ENCODE peak calls at places on chromosomes 7 and 10, in four cellular contexts. H is CD8-positive, alpha-beta memory T cell; N is suprapubic skin; Y is transverse colon. K is an unnamed sample. For H3K4me1 and H3K36me3, the result is how much of the 10 kb centered on the place peaks cover.

GRCh38 chr10:131452926-131453771 is 141.6 kb upstream of the TCERG1L start:
- DNase-seq in H (no peak), N (no peak), Y (no peak), K (no peak)

GRCh38 chr10:23412223-23412622 is 26.7 kb upstream of the OTUD1 start:
- DNase-seq in H (no peak), N (no peak), Y (no peak), K (no peak)

GRCh38 chr10:120950103-120950561 is 99.0 kb downstream of the WDR11 start:
- DNase-seq in H (no peak), N (no peak), Y (no peak), K (no peak)

GRCh38 chr10:46555713-46556514 is 544 bp downstream of the GPRIN2 start:
- DNase-seq in H (peak), N (peak), Y (peak), K (peak)

GRCh38 chr10:16967866-16968721 is 150.9 kb upstream of the RSU1 start:
- DNase-seq in H (no peak), N (no peak), Y (peak), K (no peak)

GRCh38 chr7:14483663-14484062 is 418.9 kb downstream of the DGKB start:
- DNase-seq in H (no peak), N (no peak), Y (no peak), K (no peak)

GRCh38 chr7:30468041-30468440 is 10.5 kb downstream of the NOD1 start:
- DNase-seq in H (no peak), N (no peak), Y (no peak), K (no peak)

GRCh38 chr10:124984376-124984775 is 42.5 kb downstream of the ZRANB1 start:
- DNase-seq in H (no peak), N (no peak), Y (no peak), K (no peak)

GRCh38 chr10:97321032-97321806 is 2.1 kb downstream of the FRAT1 start:
- DNase-seq in H (no peak), N (peak), Y (peak), K (peak)

GRCh38 chr7:157022681-157023588 is 12.5 kb upstream of the MNX1 start:
- DNase-seq in H (no peak), N (peak), Y (peak), K (no peak)

GRCh38 chr10:126459878-126460481 is 71.7 kb upstream of the ADAM12 start:
- DNase-seq in H (no peak), N (no peak), Y (no peak), K (no peak)

GRCh38 chr7:221996-222715 is 29.8 kb downstream of the FAM20C start:
- DNase-seq in H (no peak), N (no peak), Y (no peak), K (no peak)
- H3K4me1 ChIP-seq in H (under half), N (under half), Y (under half), K (under half)

GRCh38 chr7:151129882-151130591 is 37.5 kb downstream of the GBX1 start:
- DNase-seq in H (no peak), N (no peak), Y (no peak), K (no peak)
- H3K36me3 ChIP-seq in H (under half), N (half or more), Y (under half), K (under half)

GRCh38 chr7:44106311-44107065 is 2.3 kb downstream of the AEBP1 start:
- DNase-seq in H (no peak), N (no peak), Y (no peak), K (no peak)
- H3K4me1 ChIP-seq in H (under half), N (under half), Y (under half), K (under half)

DNA sequence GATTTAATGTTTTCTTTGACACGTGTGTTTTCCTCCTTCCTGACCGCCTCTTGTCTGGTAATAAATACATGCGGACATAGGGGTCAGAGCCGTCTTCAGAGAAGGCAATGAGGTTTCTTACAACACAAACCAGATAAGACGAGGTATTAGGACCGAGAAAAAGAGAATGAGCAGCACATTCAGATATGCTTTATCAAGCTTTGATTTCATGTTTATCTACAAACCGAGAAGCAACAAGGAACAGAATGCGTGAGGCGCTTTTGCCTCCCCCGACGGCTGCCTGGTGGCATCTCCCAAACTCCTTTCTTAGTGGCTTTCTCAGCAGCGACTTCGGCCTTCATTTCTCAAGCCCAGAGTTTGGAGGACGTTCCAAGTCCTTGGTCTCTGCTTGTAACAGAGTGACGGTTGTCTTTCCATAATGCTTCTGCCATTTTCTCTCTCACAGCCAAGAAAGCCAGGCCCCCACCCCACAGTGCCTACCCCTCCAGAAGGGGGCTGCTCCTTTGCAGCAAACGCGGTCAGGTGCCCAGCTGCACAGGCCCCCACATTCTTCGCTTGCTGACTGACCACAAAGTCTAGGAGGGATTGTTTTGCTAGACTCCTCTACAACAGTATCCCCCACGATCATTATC is 32.6 kb upstream of the NCAPG2 start:
- DNase-seq in H (no peak), N (no peak), Y (no peak), K (no peak)
- H3K36me3 ChIP-seq in H (half or more), N (half or more), Y (half or more), K (under half)

DNA sequence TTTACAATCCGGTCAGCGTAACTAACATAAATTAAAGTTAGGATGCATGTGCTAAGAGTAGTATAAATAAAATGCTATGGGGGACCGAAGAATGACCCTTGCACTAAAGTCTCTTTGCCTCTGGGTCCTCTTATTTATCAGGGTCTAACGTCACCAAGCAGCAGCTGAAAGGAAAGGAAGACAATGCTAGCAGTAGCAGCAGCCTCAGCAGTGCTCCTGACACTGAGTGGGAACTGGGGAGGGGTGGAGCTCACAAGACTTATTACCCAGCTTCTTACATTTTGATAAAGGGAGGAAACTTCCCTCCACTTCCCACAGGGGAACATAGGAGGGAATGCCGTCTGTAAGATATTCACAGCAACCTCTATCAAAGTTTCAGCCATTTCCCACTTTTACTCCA is 134.5 kb downstream of the PDE1C start:
- DNase-seq in H (no peak), N (no peak), Y (no peak), K (no peak)
- H3K4me1 ChIP-seq in H (under half), N (under half), Y (under half), K (under half)

GRCh38 chr7:54342458-54342857 is 199.7 kb upstream of the VSTM2A start:
- DNase-seq in H (no peak), N (no peak), Y (no peak), K (no peak)
- H3K36me3 ChIP-seq in H (under half), N (under half), Y (under half), K (under half)